ENCODE peak calls at places on chromosomes 1 and 21, in four cellular contexts. E is endothelial cell of umbilical vein, Y is K562, O is H1. W is an unnamed sample.
A peak's percentile ranks its signal among the peaks of the same experiment; 100 is the strongest.

GRCh38 chr1:107830546-107830945 is 134.4 kb downstream of the VAV3 start:
- DNase-seq in E (no peak), Y (no peak), O (no peak), W (no peak)

GRCh38 chr1:234866007-234866866 is 256.3 kb upstream of the IRF2BP2 start:
- DNase-seq in E (peak; percentile 37), Y (peak; percentile 98), O (no peak), W (peak; percentile 81)

GRCh38 chr1:9589719-9590157 is 1.0 kb downstream of the TMEM201 start:
- DNase-seq in E (no peak), Y (peak; percentile 32), O (no peak), W (no peak)

GRCh38 chr1:240492832-240493440 is 119.0 kb downstream of the GREM2 start:
- DNase-seq in E (no peak), Y (peak; percentile 51), O (peak; percentile 81), W (no peak)

GRCh38 chr1:64505232-64505943 is 35.5 kb downstream of the CACHD1 start:
- DNase-seq in E (no peak), Y (peak; percentile 35), O (no peak), W (no peak)

GRCh38 chr1:182235952-182236650 is 155.5 kb downstream of the GLUL start:
- DNase-seq in E (no peak), Y (peak; percentile 91), O (no peak), W (no peak)

GRCh38 chr1:214538497-214538896 is 12.9 kb downstream of the PTPN14 start:
- DNase-seq in E (no peak), Y (no peak), O (no peak), W (no peak)

GRCh38 chr1:211261229-211261628 is 2.1 kb downstream of the RCOR3 start:
- DNase-seq in E (no peak), Y (no peak), O (no peak), W (no peak)

GRCh38 chr1:179706339-179706941 is 36.7 kb upstream of the FAM163A start:
- DNase-seq in E (peak; percentile 68), Y (peak; percentile 80), O (no peak), W (peak; percentile 46)

GRCh38 chr1:114286960-114287359 is 133.3 kb upstream of the SYT6 start:
- DNase-seq in E (no peak), Y (no peak), O (no peak), W (no peak)

GRCh38 chr21:46114963-46115362 is 17.1 kb downstream of the COL6A2 start:
- DNase-seq in E (no peak), Y (no peak), O (no peak), W (no peak)

GRCh38 chr21:33587792-33588484 is 546 bp downstream of the DONSON start:
- DNase-seq in E (peak; percentile 51), Y (peak; percentile 67), O (no peak), W (no peak)

GRCh38 chr1:85612704-85613361 is 32.3 kb downstream of the CCN1 start:
- DNase-seq in E (peak; percentile 24), Y (peak; percentile 40), O (no peak), W (peak; percentile 85)

GRCh38 chr1:22018583-22019559 is 17.4 kb downstream of the CELA3A start:
- DNase-seq in E (peak; percentile 78), Y (peak; percentile 86), O (no peak), W (no peak)

GRCh38 chr1:109201123-109201703 is 12.5 kb upstream of the SARS1 start:
- DNase-seq in E (peak; percentile 37), Y (peak; percentile 92), O (no peak), W (peak; percentile 49)

GRCh38 chr1:109198745-109199144 is 15.0 kb upstream of the SARS1 start:
- DNase-seq in E (no peak), Y (no peak), O (no peak), W (no peak)

GRCh38 chr1:109197163-109198042 is 16.3 kb upstream of the SARS1 start:
- DNase-seq in E (peak; percentile 98), Y (peak; percentile 86), O (peak; percentile 46), W (peak; percentile 82)

GRCh38 chr1:109198043-109198695 is 15.5 kb upstream of the SARS1 start:
- DNase-seq in E (peak; percentile 80), Y (peak; percentile 87), O (no peak), W (no peak)

GRCh38 chr1:109199710-109200109 is 14.0 kb upstream of the SARS1 start:
- DNase-seq in E (no peak), Y (no peak), O (no peak), W (no peak)
- TF ChIP-seq JUN in E (no peak), Y (no peak), O (no peak), W (no peak)

DNA sequence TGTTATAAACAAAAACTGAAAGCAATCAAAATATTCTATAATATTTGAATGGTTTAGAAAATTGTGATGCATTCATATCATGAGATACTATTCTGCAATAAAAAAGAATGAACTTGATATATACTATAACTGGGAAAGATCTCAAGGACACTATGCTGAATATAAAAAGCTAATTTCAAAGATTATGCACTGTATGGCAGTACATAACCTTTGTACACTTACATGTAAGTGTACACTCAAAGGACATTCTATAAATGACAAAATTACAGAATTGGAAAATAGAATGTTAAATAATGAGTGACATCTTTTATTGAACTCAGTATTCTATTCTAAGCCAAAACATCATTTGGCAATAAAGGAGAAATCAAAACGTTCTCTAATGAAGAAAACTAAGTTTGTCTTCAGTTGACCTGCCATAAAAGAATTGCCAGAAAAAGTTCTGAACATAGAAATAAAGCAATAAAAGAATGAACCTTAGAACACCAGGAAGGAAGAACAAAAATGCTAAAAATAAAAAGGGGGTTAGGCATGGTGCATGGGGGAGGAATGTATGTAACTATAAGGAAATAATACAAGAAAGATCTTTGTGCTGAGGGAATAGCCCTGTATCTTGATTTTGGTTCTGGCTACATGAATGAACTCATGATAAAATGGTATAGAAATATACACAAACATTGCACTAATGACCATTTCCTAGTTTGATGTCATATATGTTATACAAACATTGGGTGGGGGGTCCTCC is 519.7 kb downstream of the NEGR1 start:
- DNase-seq in E (no peak), Y (no peak), O (no peak), W (no peak)
- H3K27me3 ChIP-seq in E (no peaks in the 10 kb centered on the region), Y (no peaks in the 10 kb centered on the region), O (no peaks in the 10 kb centered on the region), W (no peaks in the 10 kb centered on the region)

DNA sequence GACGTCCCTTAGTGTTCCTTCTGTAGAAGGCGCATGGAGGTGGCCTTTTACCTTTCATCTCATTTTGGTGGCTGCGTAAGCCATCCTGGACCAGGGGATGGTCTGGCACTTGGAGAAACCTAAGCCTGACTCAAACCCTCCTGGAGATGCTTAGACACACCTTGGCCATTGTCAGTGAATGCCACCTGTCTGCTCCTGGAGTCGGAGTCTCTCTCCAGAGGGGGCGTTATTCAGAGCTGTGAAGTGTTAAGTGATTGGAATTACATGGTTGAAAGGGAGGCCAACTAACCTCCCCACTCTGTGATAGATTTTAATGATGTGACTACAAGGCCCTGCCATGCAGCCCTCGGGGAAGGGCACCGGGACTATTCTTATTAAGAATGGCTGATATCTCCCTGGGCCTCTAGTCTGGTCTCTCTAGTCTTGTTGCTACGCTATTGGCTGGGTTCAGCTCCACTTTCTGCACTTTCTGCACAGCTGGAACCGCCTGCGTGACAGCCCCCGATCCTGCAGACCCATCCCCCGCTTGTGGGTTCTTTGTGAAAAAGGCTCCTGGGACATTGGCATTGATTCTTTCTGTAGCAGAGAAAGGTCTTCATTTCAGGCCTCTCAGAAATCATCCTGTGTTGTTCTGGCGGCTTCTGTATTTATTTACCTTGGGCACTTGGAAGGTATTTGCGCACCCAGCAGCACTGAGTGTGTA is 4.2 kb downstream of the RASSF5 start:
- DNase-seq in E (no peak), Y (no peak), O (no peak), W (no peak)
- TF ChIP-seq JUN in E (no peak), Y (no peak), O (no peak), W (no peak)

DNA sequence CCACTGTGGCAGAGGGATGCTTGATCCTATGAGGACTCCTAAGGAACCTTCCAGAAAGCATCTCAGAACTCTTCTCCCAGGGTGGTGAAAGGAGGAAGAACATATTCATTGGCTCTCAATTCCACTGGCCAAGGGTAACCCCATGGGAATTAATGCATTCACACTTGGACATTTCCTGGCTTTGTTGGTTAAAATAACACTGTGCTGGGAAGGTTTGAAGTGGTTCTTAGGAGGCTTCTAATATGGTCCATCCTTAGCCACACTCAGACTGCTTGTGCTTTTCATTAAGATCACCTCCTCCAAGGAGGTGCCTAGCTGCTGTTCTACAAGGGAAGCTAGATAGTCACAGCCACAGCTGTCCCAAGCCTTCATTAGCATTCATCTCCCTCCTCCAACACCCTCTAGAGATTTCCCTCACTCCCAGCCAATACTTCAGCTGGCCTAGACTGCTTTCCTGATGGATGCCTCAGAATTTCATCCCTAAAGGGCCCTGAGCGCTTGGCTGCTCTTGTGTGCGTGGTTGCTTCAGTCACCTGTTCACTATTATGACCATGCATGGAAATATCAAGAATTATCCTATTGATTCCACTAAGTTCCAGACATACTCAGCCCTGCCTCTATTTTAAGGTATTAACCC is 544.4 kb downstream of the PLPP3 start:
- DNase-seq in E (peak; percentile 29), Y (no peak), O (no peak), W (no peak)
- H3K27me3 ChIP-seq in E (no peaks in the 10 kb centered on the region), Y (no peaks in the 10 kb centered on the region), O (no peaks in the 10 kb centered on the region), W (no peaks in the 10 kb centered on the region)

GRCh38 chr1:111182052-111182451 is 18.4 kb downstream of the DENND2D start:
- DNase-seq in E (no peak), Y (no peak), O (no peak), W (no peak)

GRCh38 chr1:111179968-111180533 is 20.4 kb downstream of the DENND2D start:
- DNase-seq in E (no peak), Y (no peak), O (no peak), W (no peak)

GRCh38 chr1:111184648-111185047 is 15.8 kb downstream of the DENND2D start:
- DNase-seq in E (no peak), Y (no peak), O (no peak), W (no peak)

DNA sequence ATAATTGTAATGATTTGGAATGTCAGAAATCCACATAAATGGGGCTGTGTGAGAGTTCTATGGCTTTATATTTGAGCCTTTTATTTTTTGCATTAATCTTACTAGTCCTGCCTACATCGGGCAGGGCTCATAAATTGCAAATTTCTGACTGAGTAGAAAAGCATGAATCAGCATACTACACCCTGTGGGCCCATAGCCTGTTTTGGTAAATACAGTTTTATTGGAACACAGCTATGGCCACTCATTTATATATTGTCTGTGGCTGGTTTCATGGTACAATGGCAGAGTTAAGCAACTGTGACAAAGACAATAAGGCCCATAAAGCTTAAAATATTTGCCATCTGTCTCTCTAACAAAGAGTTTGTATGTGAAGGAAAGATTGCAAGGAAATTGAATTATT is 16.8 kb downstream of the DENND2D start:
- DNase-seq in E (no peak), Y (no peak), O (no peak), W (no peak)
- TF ChIP-seq JUN in E (no peak), Y (no peak), O (no peak), W (no peak)

GRCh38 chr1:4961935-4962645 is 307.7 kb downstream of the AJAP1 start:
- DNase-seq in E (no peak), Y (no peak), O (no peak), W (no peak)
- H3K27me3 ChIP-seq in E (no peaks in the 10 kb centered on the region), Y (no peaks in the 10 kb centered on the region), O (no peaks in the 10 kb centered on the region), W (no peaks in the 10 kb centered on the region)

GRCh38 chr1:230809205-230809990 is 58.9 kb downstream of the C1orf198 start:
- DNase-seq in E (no peak), Y (no peak), O (no peak), W (no peak)
- TF ChIP-seq JUN in E (no peak), Y (no peak), O (no peak), W (no peak)

GRCh38 chr1:10785855-10786638 is 10.4 kb downstream of the CASZ1 start:
- DNase-seq in E (no peak), Y (no peak), O (no peak), W (no peak)

GRCh38 chr1:10781137-10781536 is 15.3 kb downstream of the CASZ1 start:
- DNase-seq in E (no peak), Y (no peak), O (no peak), W (no peak)

GRCh38 chr1:10779841-10780240 is 16.6 kb downstream of the CASZ1 start:
- DNase-seq in E (no peak), Y (no peak), O (no peak), W (no peak)

GRCh38 chr1:10784998-10785854 is 11.2 kb downstream of the CASZ1 start:
- DNase-seq in E (no peak), Y (no peak), O (no peak), W (no peak)

GRCh38 chr1:10782491-10783244 is 13.8 kb downstream of the CASZ1 start:
- DNase-seq in E (no peak), Y (no peak), O (no peak), W (no peak)
- H3K27me3 ChIP-seq in E (peaks cover 2% of the 10 kb centered on the region), Y (peaks cover 74% of the 10 kb centered on the region), O (no peaks in the 10 kb centered on the region), W (peaks cover 6% of the 10 kb centered on the region)